ENCODE peak calls at places on chromosomes 12 and 14, in six cellular contexts. V is MM.1S, P is HCT116, B is OCI-LY7, S is GM23338, D is GM23248. L is an unnamed sample. For H3K9me2, the result is how much of the 10 kb centered on the place peaks cover.

GRCh38 chr14:42299692-42300091 is 693.0 kb downstream of the LRFN5 start:
- DNase-seq in V (peak), S (no peak), B (peak), D (no peak), P (no peak), L (no peak)

GRCh38 chr14:23186913-23187654 is 3.6 kb upstream of the SLC7A8 start:
- DNase-seq in S (peak), D (peak), V (peak), P (peak), B (peak), L (peak)

GRCh38 chr14:104341532-104342434 is 203.4 kb downstream of the KIF26A start:
- DNase-seq in D (peak), P (peak), V (peak), B (peak), S (peak), L (peak)

GRCh38 chr12:98228619-98229538 is 286.5 kb upstream of the TMPO start:
- DNase-seq in V (no peak), B (peak), P (no peak), S (no peak), D (no peak), L (no peak)

GRCh38 chr12:54140958-54141388 is 47.8 kb downstream of the SMUG1 start:
- DNase-seq in B (no peak), P (no peak), D (peak), V (no peak), S (peak), L (no peak)

GRCh38 chr12:802242-802995 is 50.0 kb downstream of the WNK1 start:
- DNase-seq in B (no peak), V (no peak), P (no peak), S (no peak), D (peak), L (no peak)

GRCh38 chr14:88140874-88141273 is 135.9 kb downstream of the GPR65 start:
- DNase-seq in B (no peak), S (no peak), V (no peak), D (no peak), P (no peak), L (no peak)

GRCh38 chr12:45216297-45216982 is 545 bp downstream of the ANO6 start:
- DNase-seq in B (peak), P (no peak), S (peak), D (peak), V (peak), L (peak)

GRCh38 chr12:19709889-19710288 is 270.6 kb downstream of the AEBP2 start:
- DNase-seq in B (no peak), P (no peak), V (no peak), D (no peak), S (no peak), L (no peak)

GRCh38 chr12:2332947-2333346 is 280.2 kb downstream of the CACNA1C start:
- DNase-seq in D (no peak), P (peak), B (no peak), V (no peak), S (no peak), L (no peak)

GRCh38 chr14:36647827-36648753 is 13.6 kb upstream of the PAX9 start:
- DNase-seq in V (no peak), D (peak), B (no peak), S (peak), P (no peak), L (peak)

GRCh38 chr12:131430158-131430772 is 280.6 kb upstream of the SFSWAP start:
- DNase-seq in D (no peak), V (no peak), S (no peak), P (no peak), B (no peak), L (no peak)

GRCh38 chr14:30655124-30655523 is 33.0 kb downstream of the SCFD1 start:
- DNase-seq in S (no peak), D (peak), P (no peak), V (no peak), B (no peak), L (peak)

GRCh38 chr12:93740721-93741120 is 63.5 kb downstream of the CRADD start:
- DNase-seq in P (no peak), S (peak), V (peak), B (no peak), D (peak), L (peak)

GRCh38 chr14:73723799-73724621 is 9.8 kb upstream of the PNMA1 start:
- DNase-seq in D (peak), B (no peak), S (peak), P (no peak), V (no peak), L (peak)

GRCh38 chr12:77299001-77299400 is 233.6 kb upstream of the E2F7 start:
- DNase-seq in V (no peak), B (no peak), S (no peak), P (no peak), D (peak), L (no peak)

GRCh38 chr12:52832451-52832850 is 1.7 kb downstream of the KRT79 start:
- DNase-seq in P (no peak), D (no peak), B (no peak), V (no peak), S (no peak), L (no peak)

GRCh38 chr12:28497889-28498411 is 307.7 kb downstream of the CCDC91 start:
- DNase-seq in V (peak), D (peak), B (no peak), P (peak), S (no peak), L (peak)

GRCh38 chr14:78974691-78975090 is 804.5 kb downstream of the NRXN3 start:
- DNase-seq in P (no peak), S (no peak), D (peak), V (no peak), B (no peak), L (peak)

GRCh38 chr12:99063182-99063581 is 418.1 kb downstream of the APAF1 start:
- DNase-seq in D (no peak), P (no peak), V (no peak), B (no peak), S (no peak), L (no peak)

GRCh38 chr14:37140176-37140575 is 32.2 kb downstream of the SLC25A21 start:
- DNase-seq in B (no peak), S (no peak), D (no peak), P (no peak), V (no peak), L (no peak)

GRCh38 chr14:80695869-80696268 is 245.7 kb downstream of the CEP128 start:
- DNase-seq in S (no peak), D (no peak), V (no peak), B (no peak), P (no peak), L (no peak)

GRCh38 chr12:108845696-108846095 is 11.7 kb downstream of the SSH1 start:
- DNase-seq in B (no peak), V (no peak), D (no peak), S (no peak), P (no peak), L (no peak)
- H3K9me2 ChIP-seq in B (under half), V (under half), D (under half), S (under half), P (under half), L (under half)

DNA sequence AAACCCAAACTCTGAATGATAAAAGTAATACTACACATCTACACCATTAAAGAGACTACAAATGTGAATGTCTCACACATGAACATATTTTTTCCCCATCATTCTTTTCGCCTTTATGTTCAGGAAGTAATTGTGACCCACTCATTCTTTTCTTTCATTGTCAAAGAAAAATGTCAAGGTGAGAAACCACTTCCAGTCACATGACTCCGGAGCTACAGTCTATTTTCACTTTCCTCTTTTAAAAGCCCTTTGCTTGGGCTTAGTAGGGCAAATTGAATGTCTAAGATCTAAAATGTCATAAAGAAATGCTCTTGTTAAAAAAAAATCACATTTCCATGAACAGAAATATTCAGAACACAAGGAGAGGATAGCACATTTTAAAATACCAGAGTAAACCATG is 461.3 kb downstream of the SOX5 start:
- DNase-seq in B (no peak), S (no peak), V (peak), D (no peak), P (no peak), L (no peak)
- H3K9me2 ChIP-seq in B (under half), S (under half), V (under half), D (under half), P (under half), L (under half)

DNA sequence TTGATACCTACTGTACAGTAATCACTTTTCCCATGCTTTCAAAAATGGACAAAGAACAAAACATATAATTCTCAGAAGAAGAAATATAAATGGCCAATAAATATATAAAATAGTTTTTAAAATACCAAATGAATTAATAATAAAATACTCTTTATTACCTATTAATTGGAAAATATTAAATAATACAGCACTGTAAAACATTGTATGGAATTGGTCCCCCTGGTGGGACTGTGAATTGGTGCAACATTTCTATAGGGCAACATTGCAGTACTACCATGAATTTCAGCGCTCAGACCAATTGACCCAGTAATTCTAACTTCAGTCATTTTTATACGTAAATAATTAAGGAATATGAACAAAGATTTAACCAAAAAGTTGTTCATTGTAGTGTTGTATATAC is 162.6 kb downstream of the PELI2 start:
- DNase-seq in D (no peak), B (no peak), S (no peak), V (no peak), P (no peak), L (peak)
- H3K9me2 ChIP-seq in D (under half), B (under half), S (under half), V (under half), P (under half), L (under half)

GRCh38 chr12:57624441-57625220 is 8.4 kb downstream of the B4GALNT1 start:
- DNase-seq in B (no peak), S (no peak), P (no peak), D (no peak), V (no peak), L (no peak)

GRCh38 chr12:57625261-57626032 is 7.6 kb downstream of the B4GALNT1 start:
- DNase-seq in S (no peak), B (no peak), V (no peak), P (no peak), D (no peak), L (no peak)

GRCh38 chr12:57626929-57627445 is 6.0 kb downstream of the B4GALNT1 start:
- DNase-seq in D (no peak), V (no peak), P (no peak), B (no peak), S (no peak), L (no peak)

GRCh38 chr12:57627504-57628279 is 5.3 kb downstream of the B4GALNT1 start:
- DNase-seq in D (no peak), B (no peak), V (no peak), P (no peak), S (peak), L (no peak)

DNA sequence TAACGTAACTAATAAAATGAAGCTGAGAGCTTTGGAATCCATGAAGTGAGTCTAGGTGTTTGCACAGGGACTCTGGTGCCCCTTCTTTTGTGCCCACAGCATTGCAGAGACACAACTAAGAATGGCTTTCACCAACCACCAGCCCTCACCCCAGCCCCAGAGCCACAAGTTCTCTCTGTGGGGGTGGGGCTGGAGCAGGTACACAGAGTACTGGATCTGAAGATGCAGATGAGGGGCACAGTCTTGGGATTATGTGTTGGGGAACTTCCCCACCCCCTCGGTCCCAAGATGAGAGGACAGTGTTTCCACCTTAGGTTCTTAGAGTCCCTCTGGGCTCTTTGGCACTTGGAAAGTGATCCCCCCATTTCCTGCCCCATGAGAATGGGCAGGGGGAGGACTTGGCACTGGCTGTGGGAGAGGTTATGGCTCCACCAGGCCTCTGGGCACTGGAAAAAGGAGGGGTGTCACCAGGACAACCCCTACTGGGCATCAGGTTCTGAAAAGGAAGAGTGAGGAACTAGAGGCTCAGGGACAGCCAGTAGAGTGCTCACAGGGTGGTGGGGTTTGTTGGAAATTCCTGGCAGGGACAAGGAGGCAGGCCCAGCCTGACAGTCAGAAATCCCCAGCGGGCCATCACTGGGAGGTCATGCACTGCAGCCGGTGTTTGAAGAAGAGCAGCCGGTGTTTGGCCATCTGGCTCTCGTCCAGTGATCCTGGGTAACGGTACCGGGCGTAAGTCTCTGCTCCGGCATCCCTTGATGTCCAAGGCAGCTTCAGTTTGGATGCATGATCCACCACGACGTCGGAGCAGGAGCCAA is 6.7 kb downstream of the B4GALNT1 start:
- DNase-seq in B (no peak), P (no peak), V (no peak), D (no peak), S (no peak), L (no peak)
- H3K9me2 ChIP-seq in B (under half), P (under half), V (under half), D (under half), S (under half), L (under half)

L was measured in PC-3.